ENCODE peak calls at places on chromosome 13, in four cellular contexts. T is stimulated activated CD4-positive, alpha-beta T cell treated with anti-CD3 and anti-CD28 coated beads, Interleukin-15, amount 100 ng/mL, for 1 hour; X is PC-9; L is head of caudate nucleus. Y is an unnamed sample.
A peak's percentile ranks its signal among the peaks of the same experiment; 100 is the strongest.

GRCh38 chr13:60397693-60398437 is 845 bp downstream of the TDRD3 start:
- DNase-seq in T (peak; percentile 27), L (peak; percentile 26), X (peak; percentile 55), Y (peak; percentile 62)

GRCh38 chr13:100546713-100547405 is 41.7 kb downstream of the GGACT start:
- DNase-seq in T (no peak), L (no peak), X (no peak), Y (no peak)

GRCh38 chr13:75766636-75767035 is 130.5 kb downstream of the LMO7 start:
- DNase-seq in L (no peak), T (no peak), X (no peak), Y (no peak)

GRCh38 chr13:47478985-47479384 is 522.1 kb downstream of the SUCLA2 start:
- DNase-seq in L (no peak), T (no peak), X (no peak), Y (no peak)

GRCh38 chr13:30053904-30054303 is 203.5 kb upstream of the UBL3 start:
- DNase-seq in L (no peak), T (no peak), X (no peak), Y (no peak)

GRCh38 chr13:98658131-98658530 is 81.2 kb upstream of the STK24 start:
- DNase-seq in T (no peak), X (peak; percentile 9), L (no peak), Y (peak; percentile 61)

GRCh38 chr13:74891610-74892009 is 590.4 kb downstream of the TBC1D4 start:
- DNase-seq in X (no peak), T (no peak), L (no peak), Y (no peak)

GRCh38 chr13:85772379-85772778 is 26.8 kb downstream of the SLITRK6 start:
- DNase-seq in X (no peak), L (no peak), T (no peak), Y (no peak)

GRCh38 chr13:52405369-52405766 is 604 bp downstream of the THSD1 start:
- DNase-seq in T (no peak), X (no peak), L (no peak), Y (no peak)

GRCh38 chr13:111175948-111176347 is 60.8 kb downstream of the ARHGEF7 start:
- DNase-seq in T (no peak), L (no peak), X (no peak), Y (no peak)

GRCh38 chr13:31213681-31214289 is 14.0 kb downstream of the B3GLCT start:
- DNase-seq in T (no peak), X (no peak), L (no peak), Y (peak; percentile 22)

GRCh38 chr13:113533441-113533840 is 42.9 kb upstream of the DCUN1D2 start:
- DNase-seq in L (no peak), X (peak; percentile 95), T (no peak), Y (no peak)

GRCh38 chr13:46603165-46603603 is 50.2 kb downstream of the LRCH1 start:
- DNase-seq in X (no peak), L (no peak), T (no peak), Y (no peak)

GRCh38 chr13:29955137-29955650 is 104.8 kb upstream of the UBL3 start:
- DNase-seq in X (no peak), T (no peak), L (no peak), Y (no peak)

GRCh38 chr13:100890645-100891044 is 216.1 kb upstream of the TMTC4 start:
- DNase-seq in X (no peak), T (no peak), L (no peak), Y (no peak)

GRCh38 chr13:95098916-95099315 is 202.3 kb downstream of the ABCC4 start:
- DNase-seq in L (no peak), T (no peak), X (no peak), Y (no peak)

GRCh38 chr13:97568850-97569249 is 134.9 kb downstream of the RAP2A start:
- DNase-seq in L (no peak), T (no peak), X (peak; percentile 46), Y (peak; percentile 4)

GRCh38 chr13:111241862-111242261 is 78.6 kb upstream of the TEX29 start:
- DNase-seq in X (no peak), T (no peak), L (no peak), Y (no peak)

GRCh38 chr13:79659161-79659560 is 178.2 kb downstream of the NDFIP2 start:
- DNase-seq in X (no peak), T (no peak), L (no peak), Y (no peak)

GRCh38 chr13:46866150-46866549 is 30.7 kb downstream of the HTR2A start:
- DNase-seq in X (peak; percentile 2), T (no peak), L (peak; percentile 3), Y (peak; percentile 48)

GRCh38 chr13:77810430-77810829 is 108.2 kb downstream of the EDNRB start:
- DNase-seq in L (no peak), T (no peak), X (no peak), Y (no peak)

GRCh38 chr13:99281811-99282263 is 23.7 kb upstream of the GPR18 start:
- DNase-seq in L (no peak), X (no peak), T (no peak), Y (peak; percentile 48)

GRCh38 chr13:111253334-111253872 is 67.0 kb upstream of the TEX29 start:
- DNase-seq in T (no peak), L (no peak), X (no peak), Y (peak; percentile 18)

GRCh38 chr13:111662451-111662850 is 342.0 kb downstream of the TEX29 start:
- DNase-seq in X (no peak), T (no peak), L (no peak), Y (no peak)

GRCh38 chr13:58051807-58052375 is 420.3 kb downstream of the PCDH17 start:
- DNase-seq in X (no peak), T (no peak), L (no peak), Y (no peak)

GRCh38 chr13:87331178-87331577 is 340.0 kb upstream of the SLITRK5 start:
- DNase-seq in X (peak; percentile 63), L (no peak), T (no peak), Y (no peak)

GRCh38 chr13:29496241-29496712 is 99.2 kb downstream of the SLC7A1 start:
- DNase-seq in L (no peak), T (no peak), X (peak; percentile 41), Y (no peak)

GRCh38 chr13:29802621-29803020 is 47.8 kb downstream of the UBL3 start:
- DNase-seq in L (no peak), X (no peak), T (no peak), Y (peak; percentile 15)

GRCh38 chr13:43242040-43242439 is 218.7 kb downstream of the DNAJC15 start:
- DNase-seq in T (no peak), L (no peak), X (no peak), Y (no peak)

GRCh38 chr13:57588639-57589038 is 42.9 kb upstream of the PCDH17 start:
- DNase-seq in T (no peak), L (no peak), X (no peak), Y (no peak)

GRCh38 chr13:46665630-46666482 is 112.9 kb downstream of the LRCH1 start:
- DNase-seq in T (no peak), L (no peak), X (no peak), Y (no peak)

GRCh38 chr13:114143806-114144605 is 11.6 kb upstream of the RASA3 start:
- DNase-seq in L (no peak), T (no peak), X (no peak), Y (no peak)